ENCODE peak calls at places on chromosome X, in ten cellular contexts. U, S, L, K, V, T, H, W, G and J are unnamed samples.

GRCh38 chrX:71098302-71098701 is 2.7 kb downstream of the FOXO4 start:
- DNase-seq in U (no peak), S (peak), L (peak), K (no peak), V (peak), T (no peak), H (peak), W (peak), G (peak), J (peak)

GRCh38 chrX:72201836-72202536 is 20.4 kb downstream of the PIN4 start:
- DNase-seq in U (no peak), S (no peak), L (peak), K (no peak), V (no peak), T (peak), H (peak), W (no peak), G (no peak), J (peak)

GRCh38 chrX:43633081-43633480 is 23.0 kb upstream of the MAOA start:
- DNase-seq in U (no peak), S (no peak), L (no peak), K (no peak), V (no peak), T (no peak), H (no peak), W (no peak), G (no peak), J (no peak)

GRCh38 chrX:41025926-41026325 is 59.3 kb upstream of the USP9X start:
- DNase-seq in U (no peak), S (no peak), L (no peak), K (peak), V (no peak), T (no peak), H (no peak), W (no peak), G (no peak), J (no peak)

GRCh38 chrX:45233541-45233940 is 32.9 kb upstream of the DIPK2B start:
- DNase-seq in U (no peak), S (no peak), L (peak), K (no peak), V (no peak), T (no peak), H (no peak), W (no peak), G (no peak), J (no peak)

GRCh38 chrX:25544641-25545040 is 528.9 kb upstream of the ARX start:
- DNase-seq in U (no peak), S (no peak), L (no peak), K (no peak), V (no peak), T (no peak), H (no peak), W (no peak), G (no peak), J (no peak)

GRCh38 chrX:71515039-71515398 is 17.9 kb upstream of the OGT start:
- DNase-seq in U (no peak), S (no peak), L (no peak), K (no peak), V (no peak), T (no peak), H (no peak), W (peak), G (no peak), J (no peak)

GRCh38 chrX:101208152-101208905 is 11.3 kb upstream of the DRP2 start:
- DNase-seq in U (no peak), S (no peak), L (no peak), K (no peak), V (no peak), T (no peak), H (no peak), W (no peak), G (no peak), J (no peak)

GRCh38 chrX:152646961-152647360 is 9.3 kb downstream of the GABRQ start:
- DNase-seq in U (no peak), S (no peak), L (no peak), K (no peak), V (no peak), T (no peak), H (no peak), W (no peak), G (no peak), J (no peak)

GRCh38 chrX:74922922-74923321 is 2.3 kb downstream of the NEXMIF start:
- DNase-seq in U (no peak), S (no peak), L (no peak), K (no peak), V (no peak), T (no peak), H (no peak), W (no peak), G (no peak), J (no peak)

GRCh38 chrX:69616520-69617203 is 749 bp downstream of the EDA start:
- DNase-seq in U (peak), S (peak), L (no peak), K (peak), V (peak), T (no peak), H (no peak), W (peak), G (no peak), J (no peak)

GRCh38 chrX:24023972-24024664 is 2.9 kb downstream of the KLHL15 start:
- DNase-seq in U (no peak), S (no peak), L (peak), K (no peak), V (peak), T (no peak), H (peak), W (no peak), G (no peak), J (peak)

GRCh38 chrX:108537005-108537404 is 97.4 kb downstream of the COL4A5 start:
- DNase-seq in U (no peak), S (peak), L (peak), K (no peak), V (peak), T (peak), H (peak), W (no peak), G (no peak), J (peak)

GRCh38 chrX:16659326-16659725 is 9.4 kb downstream of the S100G start:
- DNase-seq in U (no peak), S (no peak), L (no peak), K (no peak), V (no peak), T (no peak), H (no peak), W (no peak), G (no peak), J (no peak)

GRCh38 chrX:73400136-73400748 is 46.6 kb upstream of the CDX4 start:
- DNase-seq in U (no peak), S (no peak), L (no peak), K (no peak), V (no peak), T (no peak), H (no peak), W (no peak), G (no peak), J (no peak)

GRCh38 chrX:116694046-116694445 is 231.3 kb upstream of the CT83 start:
- DNase-seq in U (no peak), S (no peak), L (no peak), K (no peak), V (no peak), T (no peak), H (peak), W (no peak), G (no peak), J (no peak)

GRCh38 chrX:10010686-10011085 is 43.5 kb downstream of the CLDN34 start:
- DNase-seq in U (no peak), S (no peak), L (peak), K (no peak), V (no peak), T (no peak), H (peak), W (no peak), G (no peak), J (no peak)

GRCh38 chrX:12370444-12371089 is 232.3 kb downstream of the FRMPD4 start:
- DNase-seq in U (no peak), S (no peak), L (no peak), K (no peak), V (no peak), T (no peak), H (no peak), W (peak), G (no peak), J (peak)

GRCh38 chrX:10041383-10041782 is 74.2 kb downstream of the CLDN34 start:
- DNase-seq in U (no peak), S (no peak), L (no peak), K (peak), V (no peak), T (no peak), H (no peak), W (no peak), G (no peak), J (no peak)

GRCh38 chrX:23344904-23345271 is 10.2 kb downstream of the PTCHD1 start:
- DNase-seq in U (no peak), S (no peak), L (no peak), K (no peak), V (no peak), T (no peak), H (no peak), W (no peak), G (no peak), J (no peak)

GRCh38 chrX:928606-929005 is 283.8 kb downstream of the CRLF2 start:
- DNase-seq in U (no peak), S (no peak), L (no peak), K (no peak), V (no peak), T (no peak), H (no peak), W (no peak), G (no peak), J (no peak)

GRCh38 chrX:19673334-19674040 is 158.2 kb upstream of the MAP3K15 start:
- DNase-seq in U (no peak), S (no peak), L (peak), K (no peak), V (peak), T (peak), H (peak), W (peak), G (peak), J (peak)

GRCh38 chrX:7943600-7944245 is 16.5 kb upstream of the PNPLA4 start:
- DNase-seq in U (no peak), S (no peak), L (peak), K (no peak), V (no peak), T (no peak), H (no peak), W (no peak), G (no peak), J (no peak)

GRCh38 chrX:74349387-74349786 is 45.4 kb downstream of the ZCCHC13 start:
- DNase-seq in U (no peak), S (no peak), L (peak), K (no peak), V (no peak), T (no peak), H (no peak), W (no peak), G (no peak), J (no peak)

GRCh38 chrX:19904778-19905367 is 17.5 kb upstream of the SH3KBP1 start:
- DNase-seq in U (no peak), S (no peak), L (peak), K (no peak), V (peak), T (no peak), H (peak), W (no peak), G (no peak), J (peak)

GRCh38 chrX:96693407-96693806 is 8.8 kb downstream of the DIAPH2 start:
- DNase-seq in U (no peak), S (no peak), L (no peak), K (no peak), V (no peak), T (no peak), H (no peak), W (no peak), G (no peak), J (no peak)

GRCh38 chrX:56738670-56739069 is 9.6 kb downstream of the NBDY start:
- DNase-seq in U (no peak), S (no peak), L (peak), K (no peak), V (peak), T (no peak), H (no peak), W (no peak), G (no peak), J (no peak)

GRCh38 chrX:154123241-154124219 is 20.5 kb upstream of the OPN1LW start:
- DNase-seq in U (no peak), S (no peak), L (peak), K (no peak), V (peak), T (peak), H (peak), W (peak), G (no peak), J (peak)

GRCh38 chrX:7334253-7334935 is 186.4 kb upstream of the PUDP start:
- DNase-seq in U (no peak), S (no peak), L (peak), K (no peak), V (no peak), T (no peak), H (no peak), W (no peak), G (no peak), J (no peak)

GRCh38 chrX:2811271-2811670 is 17.5 kb upstream of the GYG2 start:
- DNase-seq in U (no peak), S (no peak), L (no peak), K (no peak), V (no peak), T (no peak), H (no peak), W (no peak), G (no peak), J (no peak)

GRCh38 chrX:104098151-104098808 is 14.0 kb upstream of the ZCCHC18 start:
- DNase-seq in U (peak), S (peak), L (peak), K (no peak), V (peak), T (peak), H (peak), W (no peak), G (no peak), J (peak)

GRCh38 chrX:31126205-31126604 is 54.4 kb upstream of the FTHL17 start:
- DNase-seq in U (no peak), S (no peak), L (no peak), K (no peak), V (no peak), T (no peak), H (no peak), W (no peak), G (no peak), J (no peak)

GRCh38 chrX:153983321-153983729 is 10.8 kb downstream of the TMEM187 start:
- DNase-seq in U (no peak), S (no peak), L (no peak), K (no peak), V (no peak), T (no peak), H (no peak), W (no peak), G (no peak), J (no peak)

GRCh38 chrX:110509778-110510510 is 151.3 kb downstream of the RTL9 start:
- DNase-seq in U (no peak), S (no peak), L (no peak), K (no peak), V (no peak), T (no peak), H (peak), W (no peak), G (no peak), J (no peak)

GRCh38 chrX:110021180-110022022 is 18.5 kb downstream of the TMEM164 start:
- DNase-seq in U (no peak), S (no peak), L (no peak), K (no peak), V (no peak), T (peak), H (peak), W (peak), G (no peak), J (peak)

GRCh38 chrX:150361070-150361776 is 1.9 kb upstream of the MAMLD1 start:
- DNase-seq in U (no peak), S (no peak), L (no peak), K (peak), V (peak), T (no peak), H (no peak), W (no peak), G (no peak), J (no peak)